ENCODE peak calls at places on chromosomes 4 and X, in five cellular contexts. One of them, this sample, is unnamed.
A peak's percentile ranks its signal among the peaks of the same experiment; 100 is the strongest.

GRCh38 chrX:53813663-53814440 is 127.3 kb upstream of the HUWE1 start:
- DNase-seq in ELR: no peak
- DNase-seq in cardiac septum: peak; percentile 44
- DNase-seq in sciatic nerve: no peak
- DNase-seq in HS-5: no peak
- DNase-seq in this sample: no peak

GRCh38 chr4:148834804-148835598 is 392.8 kb upstream of the NR3C2 start:
- DNase-seq in sciatic nerve: no peak
- DNase-seq in HS-5: peak; percentile 8
- DNase-seq in cardiac septum: no peak
- DNase-seq in ELR: peak; percentile 55
- DNase-seq in this sample: no peak

GRCh38 chr4:46937493-46937892 is 28.4 kb upstream of the COX7B2 start:
- DNase-seq in sciatic nerve: no peak
- DNase-seq in ELR: no peak
- DNase-seq in cardiac septum: no peak
- DNase-seq in HS-5: no peak
- DNase-seq in this sample: no peak

GRCh38 chr4:149995134-149995756 is 83.0 kb upstream of the DCLK2 start:
- DNase-seq in sciatic nerve: no peak
- DNase-seq in ELR: no peak
- DNase-seq in HS-5: no peak
- DNase-seq in cardiac septum: no peak
- DNase-seq in this sample: no peak

GRCh38 chr4:88335092-88335665 is 43.5 kb upstream of the HERC6 start:
- DNase-seq in sciatic nerve: no peak
- DNase-seq in cardiac septum: no peak
- DNase-seq in HS-5: no peak
- DNase-seq in ELR: peak; percentile 11
- DNase-seq in this sample: no peak

GRCh38 chrX:152663086-152663485 is 25.4 kb downstream of the GABRQ start:
- DNase-seq in sciatic nerve: no peak
- DNase-seq in ELR: no peak
- DNase-seq in cardiac septum: no peak
- DNase-seq in HS-5: no peak
- DNase-seq in this sample: no peak

GRCh38 chr4:24927039-24927438 is 14.2 kb upstream of the CCDC149 start:
- DNase-seq in HS-5: no peak
- DNase-seq in sciatic nerve: no peak
- DNase-seq in ELR: no peak
- DNase-seq in cardiac septum: no peak
- DNase-seq in this sample: no peak

GRCh38 chrX:104913348-104913747 is 307.1 kb downstream of the TEX13A start:
- DNase-seq in cardiac septum: no peak
- DNase-seq in sciatic nerve: no peak
- DNase-seq in HS-5: no peak
- DNase-seq in ELR: no peak
- DNase-seq in this sample: no peak

GRCh38 chr4:129364747-129365452 is 268.9 kb downstream of the C4orf33 start:
- DNase-seq in sciatic nerve: no peak
- DNase-seq in HS-5: no peak
- DNase-seq in ELR: no peak
- DNase-seq in cardiac septum: no peak
- DNase-seq in this sample: no peak

GRCh38 chr4:2649604-2650114 is 106.5 kb downstream of the TNIP2 start:
- DNase-seq in cardiac septum: no peak
- DNase-seq in ELR: no peak
- DNase-seq in HS-5: no peak
- DNase-seq in sciatic nerve: no peak
- DNase-seq in this sample: no peak

GRCh38 chr4:53763813-53764597 is 172.7 kb upstream of the LNX1 start:
- DNase-seq in HS-5: peak; percentile 81
- DNase-seq in ELR: peak; percentile 85
- DNase-seq in cardiac septum: no peak
- DNase-seq in sciatic nerve: no peak
- DNase-seq in this sample: peak; percentile 26

GRCh38 chrX:10450229-10450958 is 170.0 kb downstream of the MID1 start:
- DNase-seq in ELR: peak; percentile 81
- DNase-seq in HS-5: peak; percentile 52
- DNase-seq in sciatic nerve: no peak
- DNase-seq in cardiac septum: no peak
- DNase-seq in this sample: peak; percentile 35

GRCh38 chrX:107823456-107823855 is 2.2 kb upstream of the MID2 start:
- DNase-seq in ELR: peak; percentile 50
- DNase-seq in cardiac septum: no peak
- DNase-seq in sciatic nerve: no peak
- DNase-seq in HS-5: no peak
- DNase-seq in this sample: peak; percentile 37

GRCh38 chrX:111869639-111870034 is 6.3 kb upstream of the TRPC5OS start:
- DNase-seq in ELR: peak; percentile 15
- DNase-seq in cardiac septum: no peak
- DNase-seq in HS-5: no peak
- DNase-seq in sciatic nerve: no peak
- DNase-seq in this sample: peak; percentile 16

GRCh38 chr4:165325732-165326512 is 1.5 kb upstream of the MSMO1 start:
- DNase-seq in HS-5: peak; percentile 81
- DNase-seq in ELR: peak; percentile 89
- DNase-seq in sciatic nerve: no peak
- DNase-seq in cardiac septum: no peak
- DNase-seq in this sample: peak; percentile 27

GRCh38 chr4:22720091-22720490 is 27.4 kb downstream of the GBA3 start:
- DNase-seq in HS-5: peak; percentile 3
- DNase-seq in ELR: peak; percentile 30
- DNase-seq in cardiac septum: no peak
- DNase-seq in sciatic nerve: no peak
- DNase-seq in this sample: peak; percentile 13

This sample was measured in astrocyte of the cerebellum.